ENCODE peak calls at places on chromosomes 12 and 14, in eight cellular contexts. Q is mammary epithelial cell; W is IMR-90; K is osteoblast; F is endothelial cell of umbilical vein; X is ovary; I is pancreas; D is CD8-positive, alpha-beta T cell. U is an unnamed sample.

GRCh38 chr12:89156862-89157262 is 195.4 kb downstream of the DUSP6 start:
- DNase-seq in Q (peak; percentile 32), W (peak; percentile 67), K (no peak), F (peak; percentile 72), X (no peak), I (no peak), D (no peak), U (no peak)

GRCh38 chr12:110578522-110579238 is 4.4 kb downstream of the PPTC7 start:
- DNase-seq in Q (no peak), W (no peak), K (no peak), F (no peak), X (no peak), I (no peak), D (peak; percentile 28), U (no peak)

GRCh38 chr14:68968051-68968450 is 11.1 kb downstream of the ACTN1 start:
- DNase-seq in Q (no peak), W (no peak), K (no peak), F (no peak), X (no peak), I (no peak), D (peak; percentile 77), U (no peak)

GRCh38 chr14:105496831-105497591 is 6.0 kb downstream of the TEDC1 start:
- DNase-seq in Q (no peak), W (no peak), K (peak; percentile 85), F (no peak), X (no peak), I (no peak), D (no peak), U (no peak)

GRCh38 chr14:97077253-97077653 is 280.1 kb downstream of the VRK1 start:
- DNase-seq in Q (peak; percentile 19), W (no peak), K (no peak), F (no peak), X (no peak), I (peak; percentile 52), D (peak; percentile 7), U (peak; percentile 37)

GRCh38 chr14:93007225-93007997 is 84.5 kb downstream of the CHGA start:
- DNase-seq in Q (peak; percentile 59), W (peak; percentile 76), K (peak; percentile 99), F (no peak), X (no peak), I (no peak), D (no peak), U (peak; percentile 62)

GRCh38 chr12:106113042-106113441 is 25.7 kb downstream of the NUAK1 start:
- DNase-seq in Q (peak; percentile 71), W (peak; percentile 68), K (no peak), F (no peak), X (no peak), I (no peak), D (no peak), U (no peak)

GRCh38 chr14:103194256-103195045 is 71.2 kb downstream of the TNFAIP2 start:
- DNase-seq in Q (peak; percentile 48), W (peak; percentile 66), K (no peak), F (no peak), X (no peak), I (no peak), D (no peak), U (no peak)

GRCh38 chr12:76883826-76884225 is 5.0 kb upstream of the CSRP2 start:
- DNase-seq in Q (peak; percentile 27), W (peak; percentile 59), K (no peak), F (no peak), X (peak; percentile 25), I (no peak), D (no peak), U (no peak)

GRCh38 chr12:112116232-112117060 is 7.9 kb upstream of the NAA25 start:
- DNase-seq in Q (no peak), W (peak; percentile 61), K (peak; percentile 62), F (peak; percentile 82), X (peak; percentile 55), I (peak; percentile 76), D (no peak), U (peak; percentile 41)

GRCh38 chr12:27705263-27705662 is 5.4 kb upstream of the MRPS35 start:
- DNase-seq in Q (no peak), W (no peak), K (no peak), F (no peak), X (no peak), I (no peak), D (no peak), U (no peak)

GRCh38 chr14:72965249-72965648 is 39.0 kb downstream of the DCAF4 start:
- DNase-seq in Q (peak; percentile 63), W (peak; percentile 62), K (no peak), F (no peak), X (no peak), I (no peak), D (no peak), U (no peak)

GRCh38 chr14:69324341-69324931 is 64.5 kb downstream of the GALNT16 start:
- DNase-seq in Q (no peak), W (no peak), K (peak; percentile 56), F (no peak), X (no peak), I (no peak), D (no peak), U (no peak)

GRCh38 chr12:122081108-122081696 is 2.6 kb downstream of the MLXIP start:
- DNase-seq in Q (peak; percentile 90), W (no peak), K (peak; percentile 91), F (peak; percentile 39), X (peak; percentile 58), I (no peak), D (no peak), U (no peak)

DNA sequence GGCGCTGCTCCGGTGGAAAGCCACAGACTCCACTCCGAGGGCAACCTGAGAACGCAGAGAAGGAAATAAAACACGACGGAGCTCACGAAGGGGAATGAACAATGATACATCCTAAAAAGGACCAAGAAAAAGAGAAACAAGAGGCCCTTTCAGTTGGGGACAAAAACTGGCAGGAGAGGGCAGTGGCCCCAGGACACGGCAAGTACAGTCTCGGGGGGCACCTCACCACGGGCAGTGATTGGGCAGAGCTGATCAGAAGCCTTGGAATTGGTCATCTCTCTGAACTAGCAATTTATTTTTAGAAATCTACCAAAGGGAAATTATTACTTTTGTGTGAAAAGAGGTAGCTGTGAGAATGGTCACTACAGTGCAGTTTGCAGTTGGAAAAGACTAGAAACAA is 27.9 kb downstream of the CCDC92 start:
- DNase-seq in Q (no peak), W (no peak), K (no peak), F (no peak), X (no peak), I (no peak), D (no peak), U (no peak)
- H3K36me3 ChIP-seq in Q (no peaks in the 10 kb centered on the region), W (peaks cover 42% of the 10 kb centered on the region), K (peaks cover 42% of the 10 kb centered on the region), F (peaks cover 2% of the 10 kb centered on the region), X (no peaks in the 10 kb centered on the region), I (peaks cover 18% of the 10 kb centered on the region), D (no peaks in the 10 kb centered on the region), U (no peaks in the 10 kb centered on the region)

GRCh38 chr12:64572241-64572640 is 38.1 kb upstream of the RASSF3 start:
- DNase-seq in Q (no peak), W (no peak), K (no peak), F (no peak), X (no peak), I (no peak), D (no peak), U (no peak)

GRCh38 chr12:64571346-64571745 is 38.9 kb upstream of the RASSF3 start:
- DNase-seq in Q (no peak), W (no peak), K (no peak), F (no peak), X (no peak), I (no peak), D (no peak), U (peak; percentile 16)

GRCh38 chr12:64567570-64567969 is 42.7 kb upstream of the RASSF3 start:
- DNase-seq in Q (no peak), W (no peak), K (no peak), F (no peak), X (no peak), I (no peak), D (no peak), U (no peak)

GRCh38 chr12:64568313-64568712 is 42.0 kb upstream of the RASSF3 start:
- DNase-seq in Q (no peak), W (no peak), K (no peak), F (no peak), X (no peak), I (no peak), D (no peak), U (peak; percentile 48)

DNA sequence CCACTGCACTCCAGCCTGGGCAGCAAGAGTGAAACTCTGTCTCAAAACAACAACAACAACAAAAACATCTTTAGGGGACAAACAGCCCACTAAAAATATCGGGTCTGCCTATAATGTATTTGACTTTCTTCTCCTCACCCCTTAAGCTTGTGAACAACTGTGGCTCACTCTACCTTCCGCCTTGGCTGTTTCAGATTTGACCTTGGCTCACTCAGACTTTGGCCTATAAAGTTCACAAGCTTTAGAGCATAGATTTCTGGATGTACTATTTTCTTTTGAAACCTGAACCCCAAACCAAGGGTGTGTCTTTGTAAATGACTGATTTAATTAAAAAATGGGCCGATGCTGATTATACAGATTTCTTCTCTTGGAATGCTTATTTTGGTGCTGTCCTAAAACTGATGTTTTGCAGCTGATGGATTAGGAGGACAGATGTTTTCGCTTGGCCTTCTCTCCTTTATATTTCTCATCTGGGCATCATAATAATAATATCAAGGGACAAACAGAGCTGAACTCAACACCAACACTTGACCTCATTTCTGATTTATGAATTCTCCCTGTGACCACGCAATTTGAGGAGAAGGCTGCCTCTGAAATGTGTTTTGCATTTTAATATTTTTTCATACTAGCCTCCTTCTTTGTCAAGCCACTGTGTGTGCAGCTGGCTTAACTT is 40.2 kb upstream of the RASSF3 start:
- DNase-seq in Q (no peak), W (no peak), K (no peak), F (no peak), X (no peak), I (no peak), D (no peak), U (no peak)
- H3K27me3 ChIP-seq in Q (no peaks in the 10 kb centered on the region), W (no peaks in the 10 kb centered on the region), K (peaks cover 5% of the 10 kb centered on the region), F (peaks cover 2% of the 10 kb centered on the region), X (no peaks in the 10 kb centered on the region), I (no peaks in the 10 kb centered on the region), D (no peaks in the 10 kb centered on the region), U (no peaks in the 10 kb centered on the region)

DNA sequence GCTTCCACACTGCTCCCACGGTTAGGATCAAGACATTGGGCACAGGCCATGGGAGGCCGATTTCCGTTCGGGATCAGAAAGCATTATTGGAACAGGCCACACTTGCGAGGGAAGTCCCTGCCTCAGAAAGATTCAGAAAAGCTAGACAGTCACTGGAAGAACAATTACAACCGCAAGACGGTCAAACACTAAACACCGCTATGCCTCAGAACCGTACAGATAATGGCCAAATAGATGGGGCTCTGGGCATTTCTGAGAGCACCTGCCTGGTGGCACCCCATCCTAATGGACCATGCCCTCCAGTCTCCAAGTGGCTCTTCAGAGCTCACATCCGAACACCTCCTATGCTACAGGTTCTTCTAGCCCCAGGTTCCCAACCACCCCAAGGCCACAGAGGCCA is 42.0 kb downstream of the SSH1 start:
- DNase-seq in Q (no peak), W (no peak), K (no peak), F (no peak), X (no peak), I (no peak), D (no peak), U (no peak)
- H3K36me3 ChIP-seq in Q (peaks cover 16% of the 10 kb centered on the region), W (peaks cover 78% of the 10 kb centered on the region), K (peaks cover 92% of the 10 kb centered on the region), F (peaks cover 25% of the 10 kb centered on the region), X (no peaks in the 10 kb centered on the region), I (peaks cover 33% of the 10 kb centered on the region), D (peaks cover 2% of the 10 kb centered on the region), U (no peaks in the 10 kb centered on the region)

GRCh38 chr12:114686421-114687268 is 2.7 kb upstream of the TBX3 start:
- DNase-seq in Q (no peak), W (no peak), K (peak; percentile 76), F (no peak), X (no peak), I (no peak), D (no peak), U (no peak)
- H3K27me3 ChIP-seq in Q (no peaks in the 10 kb centered on the region), W (no peaks in the 10 kb centered on the region), K (peaks cover 47% of the 10 kb centered on the region), F (peaks cover 61% of the 10 kb centered on the region), X (no peaks in the 10 kb centered on the region), I (peaks cover 9% of the 10 kb centered on the region), D (peaks cover 37% of the 10 kb centered on the region), U (peaks cover 71% of the 10 kb centered on the region)

GRCh38 chr12:95257541-95257940 is 39.9 kb downstream of the VEZT start:
- DNase-seq in Q (no peak), W (peak; percentile 44), K (no peak), F (no peak), X (no peak), I (no peak), D (no peak), U (no peak)
- H3K36me3 ChIP-seq in Q (peaks cover 31% of the 10 kb centered on the region), W (peaks cover 15% of the 10 kb centered on the region), K (peaks cover 32% of the 10 kb centered on the region), F (peaks cover 11% of the 10 kb centered on the region), X (no peaks in the 10 kb centered on the region), I (peaks cover 41% of the 10 kb centered on the region), D (peaks cover 18% of the 10 kb centered on the region), U (peaks cover 39% of the 10 kb centered on the region)

U was measured in transverse colon.